ENCODE peak calls at places on chromosomes 5 and 9, in six cellular contexts. Z, P, V, C, S and E are unnamed samples. For H3K9me3, the result is how much of the 10 kb centered on the place peaks cover.

GRCh38 chr9:13520069-13520468 is 240.6 kb upstream of the MPDZ start:
- DNase-seq in Z (no peak), P (no peak), V (no peak), C (no peak), S (no peak), E (no peak)

GRCh38 chr5:175743676-175744210 is 85.9 kb downstream of the HRH2 start:
- DNase-seq in Z (peak), P (peak), V (peak), C (no peak), S (peak), E (no peak)

GRCh38 chr5:53782620-53783019 is 222.2 kb downstream of the NDUFS4 start:
- DNase-seq in Z (peak), P (no peak), V (no peak), C (no peak), S (peak), E (peak)

GRCh38 chr9:12426198-12426864 is 266.9 kb upstream of the TYRP1 start:
- DNase-seq in Z (peak), P (peak), V (peak), C (peak), S (no peak), E (no peak)

GRCh38 chr5:134141346-134142050 is 27.0 kb downstream of the TCF7 start:
- DNase-seq in Z (no peak), P (peak), V (peak), C (no peak), S (peak), E (no peak)

GRCh38 chr5:180439911-180440769 is 54.0 kb upstream of the CNOT6 start:
- DNase-seq in Z (peak), P (peak), V (no peak), C (no peak), S (no peak), E (no peak)

GRCh38 chr9:97773723-97774122 is 76.6 kb upstream of the XPA start:
- DNase-seq in Z (no peak), P (no peak), V (peak), C (no peak), S (no peak), E (no peak)

GRCh38 chr5:176620333-176620981 is 9.9 kb downstream of the SNCB start:
- DNase-seq in Z (no peak), P (peak), V (peak), C (no peak), S (no peak), E (no peak)

GRCh38 chr9:134406366-134407122 is 80.3 kb downstream of the RXRA start:
- DNase-seq in Z (no peak), P (no peak), V (peak), C (no peak), S (no peak), E (no peak)

GRCh38 chr5:30749971-30750370 is 443.5 kb upstream of the CDH6 start:
- DNase-seq in Z (no peak), P (no peak), V (peak), C (no peak), S (no peak), E (no peak)

GRCh38 chr9:25003686-25004085 is 458.0 kb upstream of the IZUMO3 start:
- DNase-seq in Z (peak), P (peak), V (no peak), C (no peak), S (no peak), E (no peak)

GRCh38 chr9:107737987-107738743 is 248.6 kb upstream of the KLF4 start:
- DNase-seq in Z (no peak), P (no peak), V (peak), C (no peak), S (peak), E (peak)

GRCh38 chr9:83630938-83631457 is 8.1 kb downstream of the IDNK start:
- DNase-seq in Z (peak), P (peak), V (no peak), C (no peak), S (no peak), E (no peak)

GRCh38 chr5:5063533-5063953 is 76.6 kb upstream of the ADAMTS16 start:
- DNase-seq in Z (peak), P (peak), V (peak), C (no peak), S (no peak), E (no peak)

GRCh38 chr5:149434162-149435014 is 55.3 kb upstream of the IL17B start:
- DNase-seq in Z (peak), P (peak), V (peak), C (no peak), S (no peak), E (peak)

GRCh38 chr5:127298623-127299022 is 8.0 kb downstream of the MEGF10 start:
- DNase-seq in Z (peak), P (no peak), V (no peak), C (no peak), S (no peak), E (no peak)

GRCh38 chr5:168898261-168898911 is 319.2 kb upstream of the PANK3 start:
- DNase-seq in Z (no peak), P (no peak), V (no peak), C (no peak), S (no peak), E (no peak)

GRCh38 chr5:165940541-165940940 is 2350.9 kb upstream of the WWC1 start:
- DNase-seq in Z (no peak), P (no peak), V (no peak), C (no peak), S (no peak), E (no peak)

GRCh38 chr5:527646-528591 is 3.7 kb upstream of the SLC9A3 start:
- DNase-seq in Z (peak), P (no peak), V (no peak), C (no peak), S (no peak), E (no peak)

GRCh38 chr5:10706326-10706725 is 54.7 kb downstream of the DAP start:
- DNase-seq in Z (no peak), P (no peak), V (no peak), C (no peak), S (no peak), E (no peak)
- H3K9ac ChIP-seq in Z (no peak), P (no peak), V (no peak), C (no peak), S (no peak), E (no peak)

GRCh38 chr9:130593020-130593419 is 13.6 kb downstream of the FUBP3 start:
- DNase-seq in Z (no peak), P (no peak), V (no peak), C (no peak), S (no peak), E (no peak)

GRCh38 chr9:130599625-130600024 is 20.2 kb downstream of the FUBP3 start:
- DNase-seq in Z (no peak), P (peak), V (no peak), C (no peak), S (no peak), E (no peak)

GRCh38 chr9:130597228-130597627 is 17.9 kb downstream of the FUBP3 start:
- DNase-seq in Z (no peak), P (no peak), V (no peak), C (no peak), S (no peak), E (no peak)

GRCh38 chr9:130601100-130601499 is 21.7 kb downstream of the FUBP3 start:
- DNase-seq in Z (no peak), P (no peak), V (no peak), C (no peak), S (no peak), E (no peak)

DNA sequence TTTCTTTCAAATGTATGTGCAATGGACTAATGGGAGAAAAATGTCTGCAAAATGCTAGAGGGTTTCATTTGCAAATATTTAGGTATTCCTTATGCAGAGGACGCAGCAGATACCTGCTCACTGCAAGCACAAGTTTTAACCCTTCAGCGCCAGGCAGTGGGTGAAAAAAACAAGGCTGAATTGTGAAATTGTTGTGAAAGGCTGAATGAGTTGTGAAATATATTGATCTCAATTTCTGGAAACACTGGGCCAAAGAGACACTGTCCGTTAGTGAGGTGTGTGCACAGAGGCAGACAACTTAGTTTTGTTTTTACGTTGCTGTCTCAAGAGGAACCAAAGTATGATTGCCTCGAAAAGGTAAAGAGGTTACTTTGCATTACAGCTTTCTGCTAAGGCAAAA is 18.8 kb downstream of the FUBP3 start:
- DNase-seq in Z (no peak), P (no peak), V (no peak), C (no peak), S (no peak), E (no peak)
- H3K9me3 ChIP-seq in Z (under half), P (under half), V (under half), C (under half), S (under half), E (under half)

GRCh38 chr5:96329886-96330531 is 103.0 kb downstream of the PCSK1 start:
- DNase-seq in Z (no peak), P (no peak), V (peak), C (no peak), S (peak), E (no peak)
- H3K9ac ChIP-seq in Z (no peak), P (no peak), V (no peak), C (no peak), S (no peak), E (no peak)

DNA sequence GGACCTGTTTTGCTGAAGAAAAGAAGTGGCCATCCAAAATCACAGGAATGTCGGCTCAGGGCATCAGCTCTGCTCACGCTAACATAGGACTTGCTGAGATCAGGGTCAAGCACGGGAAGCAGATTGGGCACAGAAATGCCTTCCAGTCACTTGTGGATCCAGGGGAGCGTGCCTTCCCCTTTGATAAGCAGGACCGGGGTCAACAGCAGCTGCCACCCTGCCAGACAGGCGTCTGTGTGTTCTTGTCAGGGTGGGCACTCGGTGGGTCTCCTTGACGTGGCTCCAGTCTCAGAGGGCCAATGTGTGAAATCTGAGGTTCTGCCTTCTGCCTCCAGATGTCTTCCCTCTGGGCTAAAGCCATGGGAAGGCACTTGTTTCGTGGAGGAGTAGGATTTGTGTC is 313.7 kb upstream of the IRX4 start:
- DNase-seq in Z (no peak), P (no peak), V (no peak), C (no peak), S (no peak), E (no peak)
- H3K9me3 ChIP-seq in Z (under half), P (under half), V (under half), C (under half), S (under half), E (under half)

GRCh38 chr9:18682907-18683306 is 209.0 kb downstream of the ADAMTSL1 start:
- DNase-seq in Z (no peak), P (no peak), V (no peak), C (no peak), S (no peak), E (no peak)

GRCh38 chr9:18678846-18679245 is 204.9 kb downstream of the ADAMTSL1 start:
- DNase-seq in Z (no peak), P (no peak), V (no peak), C (no peak), S (no peak), E (no peak)

GRCh38 chr9:18688581-18688980 is 214.6 kb downstream of the ADAMTSL1 start:
- DNase-seq in Z (no peak), P (no peak), V (peak), C (no peak), S (peak), E (peak)

GRCh38 chr9:18684608-18685317 is 210.8 kb downstream of the ADAMTSL1 start:
- DNase-seq in Z (no peak), P (no peak), V (no peak), C (no peak), S (no peak), E (no peak)

DNA sequence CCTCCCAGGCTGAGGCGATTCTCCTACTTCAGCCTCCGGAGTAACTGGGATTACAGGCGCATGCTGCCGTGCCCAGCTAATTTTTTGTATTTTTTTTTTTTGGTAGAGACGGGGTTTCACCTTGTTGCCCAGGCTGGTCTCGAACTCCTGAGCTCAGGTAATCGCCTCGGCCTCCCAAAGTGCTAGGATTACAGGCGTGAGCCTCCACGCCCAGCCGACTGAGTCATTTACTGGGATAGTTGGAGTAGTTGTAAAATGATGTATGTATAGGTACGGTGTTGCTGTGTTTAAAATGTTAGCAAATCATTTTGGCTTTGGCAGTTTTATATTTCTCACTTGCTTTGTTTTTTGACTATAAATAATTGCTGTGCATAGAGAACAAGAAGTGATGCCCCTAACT is 209.4 kb downstream of the ADAMTSL1 start:
- DNase-seq in Z (no peak), P (no peak), V (no peak), C (no peak), S (no peak), E (no peak)
- H3K9ac ChIP-seq in Z (no peak), P (no peak), V (no peak), C (no peak), S (no peak), E (no peak)